ENCODE peak calls at places on chromosomes 11 and 22, in ten cellular contexts. R is A549; S is kidney; I is PC-9; K is IMR-90; Z is GM06990; L is epithelial cell of esophagus; F is endothelial cell of umbilical vein; O is CD8-positive, alpha-beta T cell; D is neural progenitor cell. P is an unnamed sample.

GRCh38 chr11:44950625-44951472 is at the start of gene TP53I11:
- DNase-seq in R (peak; percentile 78), S (peak; percentile 93), I (no peak), K (peak; percentile 60), Z (no peak), L (peak; percentile 20), F (peak; percentile 77), O (peak; percentile 52), D (peak; percentile 84), P (no peak)

GRCh38 chr22:44449061-44449682 is 48.9 kb downstream of the RTL6 start:
- DNase-seq in R (peak; percentile 60), S (peak; percentile 64), I (peak; percentile 63), K (peak; percentile 93), Z (peak; percentile 62), L (peak; percentile 94), F (no peak), O (no peak), D (no peak), P (no peak)

GRCh38 chr11:113947989-113948388 is 26.9 kb upstream of the HTR3A start:
- DNase-seq in R (no peak), S (no peak), I (no peak), K (no peak), Z (no peak), L (no peak), F (no peak), O (no peak), D (no peak), P (no peak)

GRCh38 chr11:134459246-134460043 is 47.4 kb upstream of the B3GAT1 start:
- DNase-seq in R (no peak), S (no peak), I (no peak), K (no peak), Z (no peak), L (no peak), F (no peak), O (no peak), D (no peak), P (no peak)

GRCh38 chr11:48103621-48104561 is 112.7 kb upstream of the OR4B1 start:
- DNase-seq in R (peak; percentile 63), S (no peak), I (no peak), K (peak; percentile 13), Z (no peak), L (no peak), F (no peak), O (no peak), D (no peak), P (no peak)

GRCh38 chr11:96215094-96215782 is 127.8 kb downstream of the MAML2 start:
- DNase-seq in R (peak; percentile 18), S (peak; percentile 75), I (no peak), K (peak; percentile 76), Z (peak; percentile 72), L (no peak), F (peak; percentile 81), O (peak; percentile 46), D (no peak), P (no peak)

GRCh38 chr11:72609045-72609444 is 65.2 kb downstream of the PDE2A start:
- DNase-seq in R (peak; percentile 36), S (no peak), I (no peak), K (peak; percentile 30), Z (no peak), L (peak; percentile 35), F (peak; percentile 21), O (no peak), D (peak; percentile 34), P (peak; percentile 5)

GRCh38 chr11:117418685-117419084 is 91.0 kb downstream of the CEP164 start:
- DNase-seq in R (no peak), S (peak; percentile 11), I (no peak), K (no peak), Z (no peak), L (no peak), F (no peak), O (no peak), D (no peak), P (no peak)

GRCh38 chr11:126282361-126282741 is 542 bp upstream of the TIRAP start:
- DNase-seq in R (no peak), S (no peak), I (peak; percentile 28), K (peak; percentile 35), Z (peak; percentile 34), L (peak; percentile 32), F (no peak), O (peak; percentile 36), D (peak; percentile 62), P (no peak)

GRCh38 chr11:100918551-100919500 is 210.8 kb downstream of the PGR start:
- DNase-seq in R (peak; percentile 36), S (no peak), I (peak; percentile 61), K (peak; percentile 43), Z (no peak), L (peak; percentile 44), F (no peak), O (no peak), D (peak; percentile 25), P (no peak)

GRCh38 chr11:67629386-67630229 is at the start of gene NUDT8:
- DNase-seq in R (peak; percentile 88), S (peak; percentile 95), I (peak; percentile 80), K (peak; percentile 68), Z (peak; percentile 91), L (peak; percentile 85), F (peak; percentile 73), O (peak; percentile 96), D (peak; percentile 94), P (no peak)

GRCh38 chr11:8354622-8355417 is 91.1 kb upstream of the LMO1 start:
- DNase-seq in R (peak; percentile 19), S (peak; percentile 85), I (peak; percentile 26), K (no peak), Z (peak; percentile 39), L (peak; percentile 35), F (no peak), O (no peak), D (peak; percentile 83), P (no peak)

GRCh38 chr11:125938418-125938817 is 7.4 kb upstream of the VSIG10L2 start:
- DNase-seq in R (no peak), S (no peak), I (no peak), K (no peak), Z (no peak), L (no peak), F (no peak), O (no peak), D (no peak), P (no peak)

GRCh38 chr11:1230456-1231395 is 7.9 kb downstream of the MUC5B start:
- DNase-seq in R (no peak), S (peak; percentile 71), I (no peak), K (no peak), Z (no peak), L (no peak), F (no peak), O (no peak), D (no peak), P (no peak)
- TF ChIP-seq CTCF in R (no peak), S (no peak), I (no peak), K (no peak), Z (no peak), L (no peak), F (no peak), O (no peak), D (no peak), P (no peak)

DNA sequence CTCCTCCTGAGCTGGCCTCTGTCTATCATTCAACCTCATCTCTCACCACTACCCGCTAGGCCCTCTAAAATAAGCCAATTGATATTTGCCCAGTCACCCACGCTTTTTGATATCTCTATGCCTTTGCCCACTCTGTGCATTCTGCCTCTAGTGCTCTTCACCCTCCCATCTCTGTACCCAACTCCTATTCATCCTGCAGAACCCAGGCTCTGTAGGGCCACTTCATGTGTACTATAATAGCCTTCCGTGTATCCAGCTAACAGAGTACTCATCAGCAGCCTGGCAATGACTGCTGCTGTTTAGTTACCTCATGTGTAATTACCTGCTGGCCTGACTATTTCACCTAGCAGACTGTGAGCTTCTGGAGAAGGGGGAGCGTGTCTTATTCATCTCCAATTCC is 986 bp upstream of the CNGA4 start:
- DNase-seq in R (no peak), S (no peak), I (no peak), K (no peak), Z (no peak), L (no peak), F (no peak), O (no peak), D (no peak), P (no peak)
- H3K4me3 ChIP-seq in R (no peak overlapping the region), S (no peak overlapping the region), I (no peak overlapping the region), K (no peak overlapping the region), Z (no peak overlapping the region), L (no peak overlapping the region), F (no peak overlapping the region), O (no peak overlapping the region), D (no peak overlapping the region), P (no peak overlapping the region)

GRCh38 chr22:32206774-32207758 is 2.2 kb upstream of the RFPL2 start:
- DNase-seq in R (peak; percentile 71), S (no peak), I (peak; percentile 25), K (no peak), Z (no peak), L (peak; percentile 49), F (no peak), O (peak; percentile 51), D (peak; percentile 46), P (peak; percentile 10)
- TF ChIP-seq CTCF in R (peak; percentile 53), S (peak; percentile 44), I (peak; percentile 75), K (peak; percentile 29), Z (peak; percentile 83), L (peak; percentile 71), F (peak; percentile 71), O (no peak), D (peak; percentile 60), P (peak; percentile 88)

DNA sequence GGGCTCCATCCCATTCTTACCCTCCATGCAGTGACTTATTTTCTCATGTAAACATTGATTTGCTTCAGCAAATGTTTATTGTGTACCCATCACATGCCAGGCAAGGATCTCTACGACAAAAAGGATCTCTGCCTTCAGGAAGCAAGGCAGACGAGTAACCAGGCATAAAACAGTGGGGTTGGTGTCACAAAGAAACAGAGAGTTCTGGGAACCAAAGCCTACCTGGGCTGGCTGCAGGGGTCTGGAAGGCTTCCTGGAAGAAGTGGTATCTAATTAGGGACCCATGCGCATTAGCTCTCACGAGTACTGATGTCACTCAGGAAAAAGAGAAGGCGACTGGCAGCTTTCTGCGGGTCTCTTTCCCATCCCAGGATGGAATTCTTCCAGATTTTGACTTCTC is 44.5 kb downstream of the KIAA1671 start:
- DNase-seq in R (no peak), S (no peak), I (no peak), K (no peak), Z (no peak), L (no peak), F (no peak), O (no peak), D (no peak), P (no peak)
- H3K4me3 ChIP-seq in R (no peak overlapping the region), S (no peak overlapping the region), I (no peak overlapping the region), K (no peak overlapping the region), Z (no peak overlapping the region), L (no peak overlapping the region), F (no peak overlapping the region), O (no peak overlapping the region), D (peak overlapping the region; percentile 13), P (no peak overlapping the region)

DNA sequence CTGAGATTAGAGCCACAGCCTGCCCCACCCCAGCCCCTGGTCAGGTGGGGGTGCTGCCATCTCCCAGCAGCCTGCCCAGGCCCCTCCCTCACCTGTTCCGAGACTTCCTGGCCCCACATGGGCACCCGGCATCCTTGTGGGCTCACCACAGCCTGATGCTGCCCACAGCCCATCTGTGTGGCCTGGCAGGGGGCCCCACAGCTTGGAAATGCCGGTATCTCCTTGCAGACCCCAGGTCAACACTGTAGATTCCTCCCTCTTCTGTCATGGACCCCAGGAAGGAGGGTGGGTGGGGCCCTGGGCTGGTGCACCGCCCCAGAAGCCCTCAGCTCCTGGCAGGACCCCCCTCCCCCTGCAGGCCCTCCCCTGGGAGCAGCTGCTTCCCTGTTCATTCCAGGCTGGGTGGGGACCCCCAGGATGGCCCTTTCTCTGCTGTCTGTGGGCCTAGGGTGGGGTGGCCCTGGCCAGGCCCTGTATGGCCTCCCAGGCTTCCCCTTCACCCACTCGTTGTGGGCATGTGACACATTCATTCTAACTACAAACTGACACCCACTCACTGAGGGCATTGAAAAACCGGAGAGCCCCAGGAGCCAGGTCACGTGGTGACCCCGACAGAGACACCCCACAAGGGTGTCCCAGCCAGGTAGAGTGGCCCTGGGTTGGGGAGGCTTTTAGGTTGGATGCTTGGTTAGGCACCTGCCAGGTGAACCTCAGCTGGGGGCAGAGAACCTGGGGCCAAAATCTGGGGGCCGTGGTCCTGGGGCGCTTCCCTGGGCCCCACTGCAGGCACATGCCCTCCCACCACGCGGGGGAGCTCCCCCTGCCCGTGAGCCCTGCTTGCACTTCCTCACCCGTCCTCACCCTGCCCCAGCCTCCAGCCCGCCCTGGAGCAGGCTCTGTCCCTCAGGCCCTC is 44.1 kb upstream of the CCDC188 start:
- DNase-seq in R (no peak), S (no peak), I (no peak), K (no peak), Z (no peak), L (no peak), F (no peak), O (no peak), D (no peak), P (no peak)
- TF ChIP-seq CTCF in R (no peak), S (no peak), I (no peak), K (no peak), Z (peak; percentile 28), L (no peak), F (no peak), O (no peak), D (no peak), P (no peak)

P was measured in GM12864.